ENCODE peak calls at places on chromosomes 7 and 10, in five cellular contexts. H is GM23338, J is stomach, A is breast epithelium, N is HCT116. U is an unnamed sample. For H3K27me3, the result is how much of the 10 kb centered on the place peaks cover.

GRCh38 chr7:2645274-2645868 is 13.6 kb downstream of the TTYH3 start:
- DNase-seq in H (peak), J (no peak), A (no peak), N (no peak), U (no peak)

GRCh38 chr7:151115836-151116418 is 29.7 kb downstream of the AGAP3 start:
- DNase-seq in H (peak), J (peak), A (no peak), N (peak), U (peak)

GRCh38 chr7:47508389-47509380 is 73.2 kb downstream of the TNS3 start:
- DNase-seq in H (no peak), J (no peak), A (no peak), N (no peak), U (no peak)

GRCh38 chr7:4715385-4715770 is 33.3 kb downstream of the FOXK1 start:
- DNase-seq in H (no peak), J (no peak), A (no peak), N (no peak), U (peak)

GRCh38 chr7:74633451-74633921 is 24.0 kb upstream of the GTF2I start:
- DNase-seq in H (no peak), J (peak), A (no peak), N (no peak), U (no peak)

GRCh38 chr10:132390455-132391371 is 6.3 kb upstream of the PWWP2B start:
- DNase-seq in H (no peak), J (peak), A (peak), N (no peak), U (peak)

GRCh38 chr10:77391605-77392235 is 245.9 kb downstream of the KCNMA1 start:
- DNase-seq in H (peak), J (peak), A (peak), N (peak), U (peak)

GRCh38 chr7:137287651-137288258 is 55.8 kb downstream of the PTN start:
- DNase-seq in H (peak), J (no peak), A (no peak), N (no peak), U (no peak)

GRCh38 chr7:90879924-90880323 is 283.8 kb downstream of the CDK14 start:
- DNase-seq in H (no peak), J (no peak), A (no peak), N (no peak), U (no peak)

GRCh38 chr7:1200045-1200444 is 32.6 kb upstream of the UNCX start:
- DNase-seq in H (no peak), J (no peak), A (no peak), N (no peak), U (no peak)

GRCh38 chr7:1192171-1192676 is 32.2 kb upstream of the ZFAND2A start:
- DNase-seq in H (no peak), J (no peak), A (no peak), N (no peak), U (no peak)

GRCh38 chr7:1197997-1198632 is 34.6 kb upstream of the UNCX start:
- DNase-seq in H (no peak), J (no peak), A (no peak), N (no peak), U (no peak)

GRCh38 chr7:1193593-1194424 is 33.8 kb upstream of the ZFAND2A start:
- DNase-seq in H (peak), J (peak), A (no peak), N (peak), U (no peak)

GRCh38 chr7:1196950-1197349 is 35.7 kb upstream of the UNCX start:
- DNase-seq in H (no peak), J (no peak), A (no peak), N (no peak), U (no peak)
- H3K27me3 ChIP-seq in H (under half), J (under half), A (under half), N (under half), U (half or more)

GRCh38 chr7:43698461-43699255 is 30.7 kb downstream of the COA1 start:
- DNase-seq in H (no peak), J (no peak), A (no peak), N (no peak), U (no peak)
- H3K4me3 ChIP-seq in H (no peak), J (no peak), A (no peak), N (no peak), U (no peak)

DNA sequence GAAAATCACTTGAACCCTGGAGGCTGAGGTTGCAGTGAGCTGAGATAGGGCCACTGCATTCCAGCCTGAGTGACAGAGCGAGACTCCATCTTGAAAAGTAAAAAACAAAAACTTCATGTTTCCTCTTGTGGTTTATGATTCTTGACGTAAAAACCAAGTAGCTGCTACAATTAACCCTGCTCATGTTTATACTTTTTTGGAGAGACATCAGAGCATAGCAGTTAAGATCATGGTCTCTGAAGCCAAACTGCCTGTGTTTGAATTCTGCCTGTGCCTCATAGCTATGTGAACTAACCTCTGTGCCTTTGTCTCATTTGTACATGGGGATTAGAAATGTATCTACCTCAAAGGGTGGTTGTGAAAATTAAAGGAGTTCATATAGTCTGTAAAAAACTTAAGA is 27.2 kb downstream of the SUV39H2 start:
- DNase-seq in H (no peak), J (no peak), A (no peak), N (no peak), U (no peak)
- TF ChIP-seq POLR2AphosphoS5 in H (no peak), J (no peak), A (no peak), N (no peak), U (no peak)

GRCh38 chr7:30674876-30675275 is 7.4 kb downstream of the CRHR2 start:
- DNase-seq in H (no peak), J (no peak), A (no peak), N (no peak), U (no peak)
- H3K27me3 ChIP-seq in H (under half), J (under half), A (under half), N (under half), U (under half)